ENCODE peak calls at places on chromosomes 2 and 18, in eight cellular contexts. Q is MM.1S; F is right atrium auricular region; V is CD8-positive, alpha-beta memory T cell; E is endodermal cell; Y is hepatocyte; M is A549; O is heart right ventricle. G is an unnamed sample. For H3K4me1, the result is how much of the 10 kb centered on the place peaks cover.

GRCh38 chr2:82013641-82014040 is 1709.1 kb upstream of the LRRTM1 start:
- DNase-seq in M (no peak), Q (no peak), E (peak), F (no peak), O (no peak), V (no peak), Y (no peak), G (no peak)

GRCh38 chr2:51424418-51424817 is 392.5 kb upstream of the NRXN1 start:
- DNase-seq in E (peak), M (peak), V (no peak), Q (peak), O (no peak), F (no peak), Y (peak), G (no peak)

GRCh38 chr2:232229296-232229916 is 149.1 kb upstream of the ALPP start:
- DNase-seq in E (peak), O (peak), F (no peak), V (no peak), Q (no peak), M (peak), Y (peak), G (no peak)

GRCh38 chr2:39780825-39781600 is 2.0 kb upstream of the THUMPD2 start:
- DNase-seq in Y (no peak), M (peak), E (peak), Q (peak), F (no peak), O (no peak), V (no peak), G (no peak)

GRCh38 chr18:37544196-37544595 is 21.4 kb downstream of the CELF4 start:
- DNase-seq in F (no peak), O (no peak), M (no peak), V (no peak), Y (no peak), Q (no peak), E (no peak), G (no peak)

GRCh38 chr2:159201321-159202063 is 85.0 kb downstream of the WDSUB1 start:
- DNase-seq in Q (peak), E (no peak), O (no peak), M (no peak), F (no peak), Y (no peak), V (peak), G (no peak)

GRCh38 chr2:88350641-88351601 is 101.6 kb downstream of the FOXI3 start:
- DNase-seq in E (peak), O (peak), Y (peak), Q (peak), V (peak), M (peak), F (no peak), G (peak)

GRCh38 chr2:134405641-134406081 is 151.8 kb downstream of the MGAT5 start:
- DNase-seq in O (no peak), M (no peak), E (no peak), Y (no peak), V (no peak), Q (no peak), F (no peak), G (no peak)

GRCh38 chr2:168816369-168816768 is 13.9 kb downstream of the NOSTRIN start:
- DNase-seq in E (no peak), M (peak), Q (no peak), Y (peak), F (no peak), V (no peak), O (no peak), G (no peak)

GRCh38 chr2:151230627-151231026 is 31.0 kb downstream of the RBM43 start:
- DNase-seq in M (no peak), O (no peak), F (no peak), E (no peak), V (no peak), Q (peak), Y (no peak), G (no peak)

GRCh38 chr2:108855194-108855593 is 68.6 kb downstream of the CCDC138 start:
- DNase-seq in F (no peak), Q (peak), M (peak), O (no peak), E (no peak), V (no peak), Y (peak), G (no peak)

GRCh38 chr18:12701161-12701560 is 1.4 kb downstream of the CEP76 start:
- DNase-seq in F (no peak), Y (no peak), M (no peak), O (no peak), E (no peak), V (no peak), Q (no peak), G (no peak)

GRCh38 chr18:23354625-23355024 is 98.5 kb upstream of the RIOK3 start:
- DNase-seq in F (no peak), O (no peak), Q (no peak), V (no peak), E (no peak), M (no peak), Y (peak), G (no peak)

GRCh38 chr2:72561621-72562318 is 264.1 kb downstream of the EXOC6B start:
- DNase-seq in O (no peak), M (peak), Y (peak), F (no peak), Q (no peak), E (no peak), V (no peak), G (no peak)

GRCh38 chr18:49045585-49045984 is 94.8 kb upstream of the SMAD7 start:
- DNase-seq in E (peak), Y (no peak), F (no peak), Q (no peak), O (no peak), V (no peak), M (no peak), G (no peak)

GRCh38 chr2:75340560-75340959 is 141.2 kb upstream of the TACR1 start:
- DNase-seq in F (no peak), O (no peak), V (no peak), Y (no peak), E (no peak), M (no peak), Q (no peak), G (no peak)

GRCh38 chr2:201257941-201258665 is 2.2 kb upstream of the CASP8 start:
- DNase-seq in F (peak), Q (peak), M (peak), Y (peak), V (peak), O (peak), E (peak), G (peak)

GRCh38 chr2:160329196-160329595 is 129.1 kb upstream of the ITGB6 start:
- DNase-seq in O (no peak), M (no peak), Q (no peak), Y (no peak), F (no peak), E (no peak), V (no peak), G (no peak)

GRCh38 chr2:160333324-160334027 is 133.4 kb upstream of the ITGB6 start:
- DNase-seq in O (no peak), F (no peak), M (no peak), Q (no peak), Y (no peak), E (peak), V (no peak), G (no peak)

GRCh38 chr2:160332318-160332717 is 132.2 kb upstream of the ITGB6 start:
- DNase-seq in E (peak), M (no peak), Y (no peak), Q (peak), F (no peak), O (no peak), V (no peak), G (no peak)

GRCh38 chr2:160328748-160329147 is 128.7 kb upstream of the ITGB6 start:
- DNase-seq in Y (no peak), V (no peak), Q (no peak), F (no peak), E (no peak), O (no peak), M (no peak), G (no peak)

DNA sequence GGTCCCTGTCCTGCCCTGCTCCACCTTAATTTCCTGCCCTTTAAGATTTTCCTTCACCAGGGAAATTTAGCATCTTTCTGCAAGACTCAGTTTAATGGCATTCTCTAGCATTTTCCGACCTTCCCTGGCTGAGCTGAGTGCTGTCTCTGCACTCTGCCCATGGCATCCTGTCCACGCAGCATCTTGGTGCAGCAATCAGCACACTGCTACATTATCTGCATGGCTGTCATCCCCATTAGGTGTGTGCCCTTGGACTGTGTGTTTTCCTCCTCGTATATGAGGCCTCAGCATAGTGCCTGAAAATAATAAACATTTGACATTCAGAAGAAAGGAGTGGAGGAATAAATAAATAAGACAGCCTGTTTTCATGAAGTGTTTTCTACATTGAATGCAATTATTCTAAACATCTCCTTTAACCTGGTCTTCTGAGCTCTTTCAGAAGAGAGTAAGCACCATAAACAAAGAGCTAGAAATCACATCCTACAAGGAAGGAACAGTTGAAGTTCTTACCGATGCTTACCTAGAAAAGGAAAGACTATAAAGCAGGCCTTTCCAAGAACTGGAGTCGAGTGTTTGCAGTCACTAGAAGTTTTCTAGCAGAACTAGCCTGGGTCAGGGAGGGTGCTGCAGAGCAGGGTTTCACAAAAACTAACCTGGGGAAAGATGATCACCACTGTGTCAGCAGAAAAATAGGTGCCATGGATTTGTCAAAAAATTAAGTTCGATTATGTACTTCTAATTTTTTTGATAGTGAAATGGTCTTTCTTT is 131.4 kb upstream of the ITGB6 start:
- DNase-seq in F (no peak), M (no peak), Y (no peak), O (peak), E (no peak), V (no peak), Q (no peak), G (no peak)
- H3K4me1 ChIP-seq in F (under half), M (half or more), Y (under half), O (half or more), E (under half), V (half or more), Q (under half), G (under half)

GRCh38 chr2:224875153-224875552 is 159.0 kb upstream of the CCDC195 start:
- DNase-seq in O (no peak), F (no peak), Y (no peak), Q (no peak), E (no peak), M (no peak), V (no peak), G (no peak)
- H3K27ac ChIP-seq in O (no peak), F (no peak), Y (no peak), Q (no peak), E (no peak), M (no peak), V (no peak), G (no peak)

GRCh38 chr2:146652311-146652710 is 1192.5 kb upstream of the ACVR2A start:
- DNase-seq in V (no peak), E (no peak), M (no peak), F (no peak), Y (no peak), Q (no peak), O (no peak), G (no peak)

DNA sequence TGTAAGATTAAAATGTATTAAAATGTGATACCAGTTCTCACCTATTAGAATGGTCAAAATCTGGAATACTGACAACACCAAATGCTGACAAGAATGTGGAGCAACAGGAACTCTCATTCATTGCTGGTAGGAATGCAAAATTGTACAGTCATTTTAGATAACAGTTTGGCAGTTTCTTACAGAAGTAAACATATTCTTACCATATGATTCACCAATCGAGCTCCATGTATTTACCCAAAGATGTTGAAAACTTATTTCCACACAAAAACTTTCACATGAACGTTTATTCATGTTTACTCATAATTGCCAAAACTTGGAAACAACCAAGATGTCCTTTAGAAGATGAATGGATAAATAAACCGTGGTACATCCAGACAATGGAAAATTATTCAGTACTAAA is 1193.5 kb upstream of the ACVR2A start:
- DNase-seq in F (no peak), Y (no peak), O (no peak), Q (no peak), E (no peak), M (no peak), V (no peak), G (no peak)
- H3K4me1 ChIP-seq in F (under half), Y (under half), O (under half), Q (under half), E (under half), M (under half), V (under half), G (under half)

DNA sequence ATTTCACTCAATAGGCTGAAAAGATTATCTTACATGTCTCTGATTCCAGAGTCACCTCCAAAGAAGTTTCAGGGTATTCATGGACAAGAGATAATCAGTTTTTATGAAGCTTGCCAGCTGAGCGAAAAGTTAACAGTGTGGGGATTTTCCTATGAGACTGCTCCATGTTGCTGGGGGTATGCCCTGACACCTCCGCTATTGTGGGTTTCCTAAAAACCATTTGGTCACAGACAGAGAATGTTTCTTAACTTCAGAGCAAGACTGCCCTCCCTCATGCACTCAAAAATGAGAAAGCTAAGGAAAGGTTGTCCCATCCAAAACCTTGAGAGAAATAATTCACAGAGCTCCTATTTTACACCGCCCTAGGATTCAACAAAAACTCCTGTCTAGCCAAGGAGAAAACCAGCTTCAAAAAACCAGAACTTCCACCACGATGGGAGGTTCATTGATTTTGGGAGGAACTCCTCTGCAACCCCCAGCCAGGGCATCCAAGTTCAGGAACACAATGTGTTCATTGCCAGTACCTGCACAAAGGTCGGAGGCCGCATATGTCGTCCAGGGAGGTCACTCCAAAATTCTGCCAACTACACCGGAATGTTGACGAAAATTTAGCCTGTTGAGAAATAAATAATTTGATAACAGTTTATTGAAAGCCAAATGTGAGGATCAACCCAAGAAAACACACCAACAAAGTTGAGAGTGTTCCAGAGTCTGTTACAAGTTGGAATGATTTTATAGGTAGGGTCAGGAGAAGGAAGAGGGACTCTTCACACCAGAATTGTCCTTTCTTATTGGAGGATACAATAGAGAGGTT is 104.3 kb downstream of the SP100 start:
- DNase-seq in M (no peak), E (no peak), F (no peak), O (no peak), Q (no peak), Y (no peak), V (no peak), G (no peak)
- H3K27ac ChIP-seq in M (peak), E (no peak), F (no peak), O (no peak), Q (no peak), Y (no peak), V (no peak), G (no peak)

DNA sequence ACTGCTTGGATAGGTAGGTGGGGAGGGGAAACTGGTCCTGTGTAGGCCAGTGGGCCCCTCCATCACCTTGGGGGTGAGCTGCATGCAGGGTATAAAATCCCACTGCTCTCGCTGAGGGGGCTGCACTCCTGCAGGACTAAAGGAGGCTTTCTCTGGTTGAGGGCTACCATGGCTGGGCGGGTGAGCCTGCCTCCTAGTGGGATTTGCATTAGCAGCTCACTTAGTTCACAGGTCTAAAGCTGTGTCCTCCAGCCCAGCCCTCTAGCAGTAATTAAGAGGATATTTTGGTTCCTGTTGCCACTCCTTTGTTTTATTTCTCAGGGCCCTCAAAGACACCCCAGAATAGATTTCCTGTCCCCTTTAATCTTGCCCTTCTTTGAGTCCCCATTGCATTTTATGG is 24.6 kb downstream of the TMEM127 start:
- DNase-seq in V (no peak), M (no peak), Q (peak), O (no peak), E (peak), F (no peak), Y (no peak), G (no peak)
- H3K4me1 ChIP-seq in V (under half), M (under half), Q (half or more), O (under half), E (under half), F (under half), Y (under half), G (under half)

G was measured in body of pancreas.